ENCODE peak calls at places on chromosomes 4 and X, in seven cellular contexts. E, A, V, T, G, P and H are unnamed samples.

GRCh38 chrX:131816551-131817136 is 206.5 kb upstream of the STK26 start:
- DNase-seq in E (no peak), A (peak; percentile 74), V (no peak), T (peak; percentile 96), G (no peak), P (no peak), H (no peak)

GRCh38 chr4:101221294-101221693 is 126.0 kb downstream of the PPP3CA start:
- DNase-seq in E (no peak), A (peak; percentile 12), V (no peak), T (no peak), G (no peak), P (no peak), H (no peak)

GRCh38 chr4:42341518-42342026 is 55.7 kb upstream of the SHISA3 start:
- DNase-seq in E (no peak), A (peak; percentile 61), V (no peak), T (no peak), G (no peak), P (no peak), H (no peak)

GRCh38 chr4:145525291-145525740 is 43.7 kb downstream of the SMAD1 start:
- DNase-seq in E (no peak), A (peak; percentile 61), V (no peak), T (no peak), G (no peak), P (no peak), H (peak; percentile 63)

GRCh38 chr4:88104902-88105610 is 53.4 kb downstream of the ABCG2 start:
- DNase-seq in E (no peak), A (peak; percentile 88), V (no peak), T (no peak), G (no peak), P (peak; percentile 83), H (no peak)

GRCh38 chr4:19239565-19239964 is 1012.1 kb upstream of the SLIT2 start:
- DNase-seq in E (no peak), A (peak; percentile 66), V (no peak), T (peak; percentile 74), G (no peak), P (peak; percentile 55), H (no peak)

GRCh38 chr4:154503598-154503997 is 12.0 kb upstream of the DCHS2 start:
- DNase-seq in E (no peak), A (peak; percentile 5), V (peak; percentile 23), T (peak; percentile 28), G (no peak), P (peak; percentile 20), H (peak; percentile 67)

GRCh38 chrX:30615229-30615628 is 37.7 kb upstream of the TASL start:
- DNase-seq in E (no peak), A (peak; percentile 63), V (no peak), T (no peak), G (no peak), P (no peak), H (no peak)

GRCh38 chrX:118652717-118653116 is 74.7 kb upstream of the IL13RA1 start:
- DNase-seq in E (no peak), A (peak; percentile 58), V (no peak), T (peak; percentile 26), G (no peak), P (no peak), H (no peak)

GRCh38 chr4:22389240-22389871 is 126.5 kb downstream of the ADGRA3 start:
- DNase-seq in E (peak; percentile 63), A (peak; percentile 85), V (peak; percentile 47), T (peak; percentile 71), G (peak; percentile 27), P (peak; percentile 80), H (peak; percentile 80)

GRCh38 chr4:54958236-54958635 is 167.2 kb downstream of the KDR start:
- DNase-seq in E (no peak), A (peak; percentile 22), V (no peak), T (peak; percentile 79), G (no peak), P (peak; percentile 24), H (no peak)

DNA sequence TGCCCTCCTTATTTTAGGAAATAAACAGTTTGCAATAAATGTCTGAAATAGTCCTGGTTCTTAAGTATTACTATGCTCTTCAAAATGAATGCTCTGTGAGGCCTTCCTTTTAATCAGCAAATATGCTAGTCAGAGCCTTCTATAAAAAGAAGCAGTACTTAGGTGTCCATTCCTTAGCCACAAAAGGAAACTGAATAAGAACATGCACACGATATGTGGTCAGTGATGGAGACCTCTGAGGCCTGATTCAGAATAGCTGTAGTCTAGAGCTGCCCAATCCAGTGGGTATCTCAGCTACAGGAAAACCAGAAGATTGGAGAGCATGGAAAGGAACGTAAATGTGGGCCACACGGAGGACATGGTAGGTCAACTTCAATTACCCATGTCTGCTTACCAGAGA is 141.8 kb downstream of the RASL11B start:
- DNase-seq in E (no peak), A (peak; percentile 37), V (no peak), T (no peak), G (no peak), P (peak; percentile 42), H (no peak)
- H3K23ac ChIP-seq in E (no peak overlapping the region), A (no peak overlapping the region), V (no peak overlapping the region), T (no peak overlapping the region), G (no peak overlapping the region), P (no peak overlapping the region), H (no peak overlapping the region)

GRCh38 chr4:26827798-26828197 is 32.8 kb upstream of the STIM2 start:
- DNase-seq in E (no peak), A (no peak), V (no peak), T (no peak), G (no peak), P (no peak), H (no peak)
- H3K23ac ChIP-seq in E (no peak overlapping the region), A (no peak overlapping the region), V (no peak overlapping the region), T (no peak overlapping the region), G (no peak overlapping the region), P (no peak overlapping the region), H (no peak overlapping the region)

GRCh38 chr4:71974681-71975080 is 57.1 kb upstream of the NPFFR2 start:
- DNase-seq in E (no peak), A (peak; percentile 6), V (no peak), T (peak; percentile 84), G (no peak), P (peak; percentile 73), H (peak; percentile 87)
- H3K23ac ChIP-seq in E (no peak overlapping the region), A (no peak overlapping the region), V (no peak overlapping the region), T (no peak overlapping the region), G (no peak overlapping the region), P (no peak overlapping the region), H (no peak overlapping the region)

DNA sequence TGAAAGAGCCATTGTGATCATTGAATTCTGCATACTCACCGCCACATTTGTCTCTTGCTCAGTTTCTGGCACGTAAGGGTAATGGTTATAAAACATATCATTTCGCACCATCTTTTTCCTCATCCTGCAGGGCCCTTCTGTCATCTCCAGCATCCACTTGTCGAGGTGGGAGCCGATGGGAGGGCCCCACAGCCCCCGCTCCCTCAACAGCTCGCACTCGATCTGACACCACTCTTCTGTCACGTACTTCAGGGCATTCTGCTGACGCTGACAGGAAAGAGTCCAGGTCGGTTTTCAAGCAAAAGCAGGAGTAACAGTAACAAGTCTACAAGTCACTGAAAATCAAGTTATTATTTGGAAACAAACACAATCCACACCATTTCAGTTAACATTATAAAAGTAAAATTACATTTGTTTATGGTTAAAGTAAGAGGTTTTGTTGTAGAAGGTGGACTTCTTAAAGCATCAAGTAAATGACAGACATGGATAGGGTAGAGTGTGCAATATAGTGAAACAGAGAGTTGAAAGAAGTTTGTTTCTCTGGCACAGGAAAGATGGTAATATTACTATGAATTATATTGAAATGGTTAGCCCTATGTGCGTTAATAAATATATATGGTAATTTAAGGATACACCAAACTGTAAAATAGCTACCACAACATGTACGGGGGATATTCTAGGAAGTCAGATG is 150.6 kb downstream of the CDS1 start:
- DNase-seq in E (no peak), A (no peak), V (no peak), T (no peak), G (no peak), P (no peak), H (no peak)
- H3K23ac ChIP-seq in E (no peak overlapping the region), A (no peak overlapping the region), V (no peak overlapping the region), T (no peak overlapping the region), G (no peak overlapping the region), P (no peak overlapping the region), H (no peak overlapping the region)

GRCh38 chrX:53704854-53705253 is 18.3 kb upstream of the HUWE1 start:
- DNase-seq in E (no peak), A (no peak), V (no peak), T (no peak), G (no peak), P (no peak), H (no peak)

DNA sequence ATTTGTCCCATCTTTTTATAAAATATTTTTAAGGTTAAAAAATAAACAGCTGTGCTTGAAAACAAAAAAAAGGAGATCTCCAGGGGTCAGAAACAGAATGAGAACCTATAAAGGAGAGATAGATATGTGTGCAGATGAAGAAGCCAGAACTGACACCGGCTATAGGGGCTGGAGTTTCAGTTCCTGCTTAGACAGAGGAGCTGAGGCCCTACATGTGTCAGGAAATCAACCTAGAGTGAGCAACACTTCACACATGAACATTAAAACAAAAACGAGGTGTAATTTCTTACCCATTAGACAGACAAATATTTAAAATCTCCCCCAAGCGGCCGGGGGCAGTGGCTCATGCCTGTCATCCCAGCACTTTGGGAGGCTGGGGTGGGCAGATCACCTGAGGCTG is 17.8 kb upstream of the HUWE1 start:
- DNase-seq in E (no peak), A (no peak), V (no peak), T (no peak), G (no peak), P (no peak), H (no peak)
- H3K23ac ChIP-seq in E (no peak overlapping the region), A (no peak overlapping the region), V (no peak overlapping the region), T (no peak overlapping the region), G (no peak overlapping the region), P (no peak overlapping the region), H (no peak overlapping the region)

DNA sequence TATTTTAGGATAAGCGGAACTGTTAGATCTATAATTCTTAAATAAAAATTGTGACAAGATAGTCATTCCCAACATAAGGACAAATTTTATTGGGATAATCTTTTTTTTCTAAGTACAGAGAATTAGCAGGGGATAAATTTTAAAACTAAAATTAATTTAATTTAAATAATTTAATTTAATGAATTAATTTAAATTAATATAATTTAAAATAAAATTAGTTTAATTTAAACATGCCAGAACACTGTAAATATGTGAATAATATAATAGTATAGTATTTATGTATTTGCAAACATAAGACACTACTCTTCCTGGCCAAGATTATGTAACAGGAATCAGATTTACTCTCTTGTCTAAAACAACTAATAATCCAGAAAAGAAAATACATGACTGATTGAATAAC is 1055.9 kb downstream of the PDHA2 start:
- DNase-seq in E (no peak), A (no peak), V (no peak), T (no peak), G (no peak), P (no peak), H (no peak)
- H3K23ac ChIP-seq in E (no peak overlapping the region), A (no peak overlapping the region), V (no peak overlapping the region), T (no peak overlapping the region), G (no peak overlapping the region), P (no peak overlapping the region), H (no peak overlapping the region)

DNA sequence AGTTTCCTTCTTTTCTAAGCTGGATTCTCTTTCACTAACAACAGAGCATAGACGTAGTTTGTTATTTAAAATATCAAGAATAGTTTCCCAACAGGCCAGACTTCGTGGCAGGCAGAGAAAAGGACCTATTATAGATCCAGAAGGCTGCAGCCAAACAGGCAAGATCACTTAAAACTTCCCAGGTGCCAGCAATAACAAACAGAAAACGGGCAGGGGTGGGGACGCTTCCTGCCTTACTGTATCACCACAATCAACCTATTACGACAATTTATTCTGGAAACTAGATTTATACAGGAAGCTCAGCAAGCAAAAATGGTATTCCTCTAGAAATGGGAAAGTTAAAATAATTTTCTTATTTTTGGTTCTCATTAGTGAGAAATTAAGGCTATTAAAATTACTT is 22.1 kb downstream of the RWDD4 start:
- DNase-seq in E (no peak), A (peak; percentile 53), V (no peak), T (no peak), G (no peak), P (no peak), H (no peak)
- H3K23ac ChIP-seq in E (no peak overlapping the region), A (no peak overlapping the region), V (no peak overlapping the region), T (no peak overlapping the region), G (no peak overlapping the region), P (no peak overlapping the region), H (no peak overlapping the region)

GRCh38 chr4:83348074-83348473 is 13.4 kb upstream of the HPSE start:
- DNase-seq in E (no peak), A (no peak), V (no peak), T (no peak), G (no peak), P (no peak), H (no peak)
- H3K23ac ChIP-seq in E (no peak overlapping the region), A (no peak overlapping the region), V (no peak overlapping the region), T (no peak overlapping the region), G (no peak overlapping the region), P (no peak overlapping the region), H (no peak overlapping the region)